ENCODE peak calls at places on chromosomes 5 and 9, in eight cellular contexts. One of them, this sample, is unnamed.

GRCh38 chr5:146878471-146879172 is at the start of gene PPP2R2B:
- DNase-seq in neural progenitor cell: peak
- DNase-seq in cardiac muscle cell: peak
- DNase-seq in choroid plexus epithelial cell: no peak
- DNase-seq in dorsolateral prefrontal cortex: peak
- DNase-seq in sigmoid colon: peak
- DNase-seq in CD8-positive, alpha-beta T cell: peak
- DNase-seq in GM06990: peak
- DNase-seq in this sample: no peak

GRCh38 chr5:35478856-35479682 is 138.6 kb upstream of the SPEF2 start:
- DNase-seq in dorsolateral prefrontal cortex: no peak
- DNase-seq in choroid plexus epithelial cell: peak
- DNase-seq in CD8-positive, alpha-beta T cell: no peak
- DNase-seq in neural progenitor cell: no peak
- DNase-seq in GM06990: no peak
- DNase-seq in sigmoid colon: no peak
- DNase-seq in cardiac muscle cell: peak
- DNase-seq in this sample: no peak

GRCh38 chr9:17536027-17536426 is 42.8 kb upstream of the SH3GL2 start:
- DNase-seq in choroid plexus epithelial cell: no peak
- DNase-seq in cardiac muscle cell: no peak
- DNase-seq in CD8-positive, alpha-beta T cell: no peak
- DNase-seq in dorsolateral prefrontal cortex: no peak
- DNase-seq in neural progenitor cell: no peak
- DNase-seq in sigmoid colon: no peak
- DNase-seq in GM06990: no peak
- DNase-seq in this sample: no peak

GRCh38 chr5:133797167-133797566 is 171.3 kb downstream of the C5orf15 start:
- DNase-seq in sigmoid colon: no peak
- DNase-seq in dorsolateral prefrontal cortex: no peak
- DNase-seq in GM06990: no peak
- DNase-seq in choroid plexus epithelial cell: peak
- DNase-seq in neural progenitor cell: no peak
- DNase-seq in cardiac muscle cell: peak
- DNase-seq in CD8-positive, alpha-beta T cell: no peak
- DNase-seq in this sample: no peak

GRCh38 chr9:108665856-108666784 is 189.7 kb downstream of the ACTL7B start:
- DNase-seq in dorsolateral prefrontal cortex: no peak
- DNase-seq in cardiac muscle cell: no peak
- DNase-seq in neural progenitor cell: no peak
- DNase-seq in CD8-positive, alpha-beta T cell: no peak
- DNase-seq in choroid plexus epithelial cell: no peak
- DNase-seq in GM06990: no peak
- DNase-seq in sigmoid colon: no peak
- DNase-seq in this sample: no peak

GRCh38 chr5:168885324-168886120 is 306.4 kb upstream of the PANK3 start:
- DNase-seq in choroid plexus epithelial cell: no peak
- DNase-seq in GM06990: no peak
- DNase-seq in dorsolateral prefrontal cortex: no peak
- DNase-seq in cardiac muscle cell: no peak
- DNase-seq in CD8-positive, alpha-beta T cell: no peak
- DNase-seq in neural progenitor cell: peak
- DNase-seq in sigmoid colon: no peak
- DNase-seq in this sample: no peak

GRCh38 chr9:8062459-8062858 is 262.9 kb upstream of the DMAC1 start:
- DNase-seq in dorsolateral prefrontal cortex: no peak
- DNase-seq in choroid plexus epithelial cell: no peak
- DNase-seq in CD8-positive, alpha-beta T cell: no peak
- DNase-seq in sigmoid colon: no peak
- DNase-seq in cardiac muscle cell: no peak
- DNase-seq in GM06990: no peak
- DNase-seq in neural progenitor cell: no peak
- DNase-seq in this sample: no peak

GRCh38 chr9:92525306-92525705 is 10.5 kb downstream of the ECM2 start:
- DNase-seq in choroid plexus epithelial cell: no peak
- DNase-seq in cardiac muscle cell: no peak
- DNase-seq in dorsolateral prefrontal cortex: no peak
- DNase-seq in neural progenitor cell: no peak
- DNase-seq in sigmoid colon: no peak
- DNase-seq in GM06990: no peak
- DNase-seq in CD8-positive, alpha-beta T cell: no peak
- DNase-seq in this sample: no peak

GRCh38 chr9:20292002-20292401 is 330.3 kb downstream of the MLLT3 start:
- DNase-seq in CD8-positive, alpha-beta T cell: no peak
- DNase-seq in GM06990: no peak
- DNase-seq in neural progenitor cell: no peak
- DNase-seq in choroid plexus epithelial cell: peak
- DNase-seq in sigmoid colon: no peak
- DNase-seq in cardiac muscle cell: peak
- DNase-seq in dorsolateral prefrontal cortex: no peak
- DNase-seq in this sample: no peak

GRCh38 chr9:109272045-109272444 is 48.8 kb downstream of the EPB41L4B start:
- DNase-seq in dorsolateral prefrontal cortex: no peak
- DNase-seq in neural progenitor cell: no peak
- DNase-seq in sigmoid colon: no peak
- DNase-seq in GM06990: no peak
- DNase-seq in choroid plexus epithelial cell: no peak
- DNase-seq in CD8-positive, alpha-beta T cell: no peak
- DNase-seq in cardiac muscle cell: no peak
- DNase-seq in this sample: no peak

GRCh38 chr5:6717687-6718086 is 4.5 kb downstream of the TENT4A start:
- DNase-seq in GM06990: no peak
- DNase-seq in neural progenitor cell: no peak
- DNase-seq in cardiac muscle cell: no peak
- DNase-seq in sigmoid colon: no peak
- DNase-seq in choroid plexus epithelial cell: no peak
- DNase-seq in dorsolateral prefrontal cortex: no peak
- DNase-seq in CD8-positive, alpha-beta T cell: no peak
- DNase-seq in this sample: no peak

GRCh38 chr5:122429545-122430327 is 117.7 kb downstream of the SNCAIP start:
- DNase-seq in dorsolateral prefrontal cortex: no peak
- DNase-seq in cardiac muscle cell: no peak
- DNase-seq in sigmoid colon: no peak
- DNase-seq in GM06990: no peak
- DNase-seq in neural progenitor cell: peak
- DNase-seq in CD8-positive, alpha-beta T cell: no peak
- DNase-seq in choroid plexus epithelial cell: no peak
- DNase-seq in this sample: no peak

GRCh38 chr9:26271495-26272122 is 593.4 kb upstream of the TUSC1 start:
- DNase-seq in CD8-positive, alpha-beta T cell: no peak
- DNase-seq in sigmoid colon: no peak
- DNase-seq in cardiac muscle cell: peak
- DNase-seq in dorsolateral prefrontal cortex: no peak
- DNase-seq in GM06990: no peak
- DNase-seq in choroid plexus epithelial cell: no peak
- DNase-seq in neural progenitor cell: no peak
- DNase-seq in this sample: no peak

DNA sequence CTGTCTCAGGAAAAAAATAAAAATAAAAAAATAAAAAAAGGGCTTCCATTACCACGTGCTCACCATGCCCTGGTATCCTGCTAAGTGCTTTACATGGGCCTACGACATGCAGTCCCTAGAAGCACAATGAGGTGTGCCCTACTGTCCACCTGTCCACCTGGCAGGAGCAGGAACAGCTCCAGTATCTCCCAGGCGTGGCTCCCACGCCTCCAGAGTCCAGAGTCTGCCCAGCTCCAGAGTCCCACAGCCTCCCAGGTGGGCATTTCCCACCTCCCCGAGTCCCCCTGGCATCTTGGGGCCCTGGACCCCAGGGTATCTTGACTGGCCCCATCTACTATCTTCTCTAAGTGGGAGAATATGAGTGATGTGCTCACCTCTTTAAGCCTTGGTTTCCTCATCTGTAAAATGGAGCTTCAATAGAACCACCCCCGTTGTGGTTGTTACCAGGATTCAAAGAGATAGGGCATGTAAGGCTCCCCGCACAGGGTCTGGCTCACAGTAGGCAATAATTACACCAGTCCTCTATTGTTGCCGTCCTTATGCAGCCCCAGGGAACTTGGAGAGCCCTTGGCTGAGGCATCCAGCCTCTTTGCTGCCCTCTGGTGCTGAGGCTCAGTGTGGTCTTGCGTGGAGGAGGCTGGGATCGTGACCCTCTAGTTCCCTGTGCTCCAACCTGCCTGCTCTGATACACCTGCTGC is 8.9 kb downstream of the CXCL14 start:
- DNase-seq in dorsolateral prefrontal cortex: no peak
- DNase-seq in sigmoid colon: no peak
- DNase-seq in choroid plexus epithelial cell: peak
- DNase-seq in cardiac muscle cell: peak
- DNase-seq in neural progenitor cell: peak
- DNase-seq in GM06990: no peak
- DNase-seq in CD8-positive, alpha-beta T cell: no peak
- DNase-seq in this sample: no peak
- TF ChIP-seq CTCF in dorsolateral prefrontal cortex: no peak
- TF ChIP-seq CTCF in sigmoid colon: no peak
- TF ChIP-seq CTCF in choroid plexus epithelial cell: peak
- TF ChIP-seq CTCF in cardiac muscle cell: peak
- TF ChIP-seq CTCF in neural progenitor cell: peak
- TF ChIP-seq CTCF in GM06990: peak
- TF ChIP-seq CTCF in CD8-positive, alpha-beta T cell: no peak
- TF ChIP-seq CTCF in this sample: no peak

DNA sequence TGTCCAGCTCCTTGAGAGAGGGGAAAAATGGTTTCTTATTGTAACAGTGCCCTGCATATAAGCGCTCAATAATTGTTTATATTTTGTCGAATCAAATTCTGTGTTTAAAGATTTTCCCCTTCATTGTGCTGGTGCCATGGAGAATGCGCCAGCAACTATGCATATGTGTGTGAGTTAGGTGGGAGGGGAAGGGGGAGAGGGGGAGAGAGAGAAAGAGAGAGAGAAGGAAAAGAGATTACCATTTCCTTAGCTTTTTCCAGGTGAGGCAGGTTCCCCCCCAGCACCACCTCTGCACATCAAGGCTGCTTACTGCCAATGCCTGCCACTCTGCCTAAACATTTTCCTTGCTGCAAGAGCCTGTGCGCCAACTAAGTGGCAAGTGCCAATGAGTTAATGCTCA is 111.0 kb downstream of the PJA2 start:
- DNase-seq in choroid plexus epithelial cell: no peak
- DNase-seq in sigmoid colon: no peak
- DNase-seq in CD8-positive, alpha-beta T cell: no peak
- DNase-seq in neural progenitor cell: no peak
- DNase-seq in dorsolateral prefrontal cortex: no peak
- DNase-seq in cardiac muscle cell: no peak
- DNase-seq in GM06990: no peak
- DNase-seq in this sample: no peak
- TF ChIP-seq CTCF in choroid plexus epithelial cell: no peak
- TF ChIP-seq CTCF in sigmoid colon: no peak
- TF ChIP-seq CTCF in CD8-positive, alpha-beta T cell: no peak
- TF ChIP-seq CTCF in neural progenitor cell: no peak
- TF ChIP-seq CTCF in dorsolateral prefrontal cortex: no peak
- TF ChIP-seq CTCF in cardiac muscle cell: no peak
- TF ChIP-seq CTCF in GM06990: no peak
- TF ChIP-seq CTCF in this sample: no peak

GRCh38 chr9:127347831-127348699 is 48.9 kb upstream of the SLC2A8 start:
- DNase-seq in choroid plexus epithelial cell: peak
- DNase-seq in CD8-positive, alpha-beta T cell: no peak
- DNase-seq in sigmoid colon: no peak
- DNase-seq in cardiac muscle cell: peak
- DNase-seq in GM06990: no peak
- DNase-seq in dorsolateral prefrontal cortex: no peak
- DNase-seq in neural progenitor cell: no peak
- DNase-seq in this sample: no peak
- TF ChIP-seq CTCF in choroid plexus epithelial cell: peak
- TF ChIP-seq CTCF in CD8-positive, alpha-beta T cell: no peak
- TF ChIP-seq CTCF in sigmoid colon: peak
- TF ChIP-seq CTCF in cardiac muscle cell: peak
- TF ChIP-seq CTCF in GM06990: peak
- TF ChIP-seq CTCF in dorsolateral prefrontal cortex: peak
- TF ChIP-seq CTCF in neural progenitor cell: no peak
- TF ChIP-seq CTCF in this sample: no peak

GRCh38 chr9:131697097-131697496 is 42.8 kb downstream of the RAPGEF1 start:
- DNase-seq in CD8-positive, alpha-beta T cell: no peak
- DNase-seq in GM06990: no peak
- DNase-seq in cardiac muscle cell: peak
- DNase-seq in dorsolateral prefrontal cortex: peak
- DNase-seq in neural progenitor cell: no peak
- DNase-seq in sigmoid colon: peak
- DNase-seq in choroid plexus epithelial cell: peak
- DNase-seq in this sample: no peak
- TF ChIP-seq CTCF in CD8-positive, alpha-beta T cell: no peak
- TF ChIP-seq CTCF in GM06990: no peak
- TF ChIP-seq CTCF in cardiac muscle cell: peak
- TF ChIP-seq CTCF in dorsolateral prefrontal cortex: no peak
- TF ChIP-seq CTCF in neural progenitor cell: peak
- TF ChIP-seq CTCF in sigmoid colon: no peak
- TF ChIP-seq CTCF in choroid plexus epithelial cell: peak
- TF ChIP-seq CTCF in this sample: no peak

DNA sequence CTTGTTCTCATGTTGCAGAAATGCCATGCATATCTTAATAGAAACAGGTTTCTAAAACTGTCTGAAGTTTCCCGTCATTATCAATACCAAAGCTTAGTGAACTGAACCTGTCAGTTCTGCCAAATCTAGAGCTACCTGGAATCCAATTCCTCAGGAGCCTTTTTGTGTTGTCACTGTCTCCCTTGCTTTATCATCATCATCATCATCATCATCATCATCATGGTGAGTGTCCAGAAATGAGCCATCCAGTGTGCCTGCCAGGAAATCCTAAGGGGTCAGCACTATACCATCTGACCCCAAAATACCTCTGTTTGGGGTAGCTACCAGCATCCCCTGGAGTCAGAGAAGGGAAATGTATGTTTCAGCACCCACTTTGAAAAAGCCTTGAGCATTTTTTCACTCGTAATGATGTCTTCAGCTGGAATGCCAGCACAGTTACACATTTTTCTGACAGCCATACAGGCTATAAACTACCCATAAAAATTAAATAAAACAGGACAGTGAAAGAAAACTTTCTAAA is 150.3 kb downstream of the NR2F1-AS1 start:
- DNase-seq in choroid plexus epithelial cell: no peak
- DNase-seq in dorsolateral prefrontal cortex: no peak
- DNase-seq in cardiac muscle cell: no peak
- DNase-seq in neural progenitor cell: peak
- DNase-seq in GM06990: no peak
- DNase-seq in CD8-positive, alpha-beta T cell: no peak
- DNase-seq in sigmoid colon: no peak
- DNase-seq in this sample: no peak
- TF ChIP-seq CTCF in choroid plexus epithelial cell: peak
- TF ChIP-seq CTCF in dorsolateral prefrontal cortex: no peak
- TF ChIP-seq CTCF in cardiac muscle cell: no peak
- TF ChIP-seq CTCF in neural progenitor cell: peak
- TF ChIP-seq CTCF in GM06990: no peak
- TF ChIP-seq CTCF in CD8-positive, alpha-beta T cell: no peak
- TF ChIP-seq CTCF in sigmoid colon: no peak
- TF ChIP-seq CTCF in this sample: no peak